ENCODE peak calls at places on chromosome 15, in eight cellular contexts. W is nephron progenitor cell, C is AG09309, P is prostate gland, A is HFFc6, N is esophagus squamous epithelium, V is astrocyte of the spinal cord, U is heart left ventricle. X is an unnamed sample.

GRCh38 chr15:25094066-25094465 is 139.3 kb downstream of the SNRPN start:
- DNase-seq in P (no peak), N (no peak), W (no peak), U (no peak), V (no peak), C (no peak), A (no peak), X (no peak)

GRCh38 chr15:71559098-71559497 is 251.3 kb upstream of the NR2E3 start:
- DNase-seq in C (peak), U (no peak), A (peak), W (no peak), P (no peak), N (no peak), V (peak), X (no peak)

GRCh38 chr15:72196409-72197044 is 1.1 kb downstream of the GRAMD2A start:
- DNase-seq in W (no peak), A (no peak), V (no peak), U (no peak), C (no peak), N (no peak), P (no peak), X (no peak)

GRCh38 chr15:74008901-74009300 is 14.4 kb downstream of the PML start:
- DNase-seq in V (no peak), C (no peak), A (no peak), U (no peak), N (no peak), W (no peak), P (no peak), X (no peak)

GRCh38 chr15:42306681-42307080 is 33.4 kb upstream of the TMEM87A start:
- DNase-seq in N (no peak), V (no peak), C (no peak), A (no peak), U (no peak), P (no peak), W (no peak), X (no peak)

GRCh38 chr15:61715082-61715481 is 345.2 kb downstream of the VPS13C start:
- DNase-seq in C (no peak), A (no peak), V (peak), W (no peak), N (no peak), U (no peak), P (no peak), X (no peak)

GRCh38 chr15:95451891-95452290 is 878.6 kb upstream of the NR2F2 start:
- DNase-seq in N (no peak), U (no peak), C (no peak), P (no peak), V (no peak), W (no peak), A (no peak), X (no peak)

GRCh38 chr15:49145651-49146609 is 9.5 kb downstream of the COPS2 start:
- DNase-seq in N (no peak), C (no peak), W (peak), P (peak), A (peak), U (peak), V (peak), X (no peak)

GRCh38 chr15:66625974-66626373 is 60.2 kb upstream of the LCTL start:
- DNase-seq in W (no peak), C (no peak), A (no peak), U (no peak), P (no peak), N (no peak), V (no peak), X (no peak)

GRCh38 chr15:31399544-31400171 is 73.0 kb downstream of the KLF13 start:
- DNase-seq in A (no peak), W (no peak), V (peak), U (peak), P (no peak), N (no peak), C (no peak), X (no peak)

GRCh38 chr15:32668942-32669341 is 27.4 kb downstream of the SCG5 start:
- DNase-seq in N (no peak), V (no peak), A (no peak), U (no peak), C (no peak), P (no peak), W (no peak), X (no peak)

GRCh38 chr15:84034831-84035753 is 200.5 kb upstream of the GOLGA6L4 start:
- DNase-seq in C (no peak), W (no peak), P (no peak), U (no peak), A (no peak), V (peak), N (no peak), X (no peak)

GRCh38 chr15:41281236-41281635 is 50.2 kb downstream of the CHP1 start:
- DNase-seq in C (peak), V (peak), N (no peak), P (no peak), W (no peak), U (no peak), A (peak), X (no peak)

GRCh38 chr15:31265090-31265870 is 61.4 kb upstream of the KLF13 start:
- DNase-seq in V (no peak), P (no peak), A (no peak), C (no peak), W (no peak), U (peak), N (no peak), X (peak)

GRCh38 chr15:98896802-98897732 is 110.5 kb downstream of the PGPEP1L start:
- DNase-seq in P (peak), W (no peak), A (peak), C (peak), U (no peak), N (no peak), V (peak), X (no peak)

GRCh38 chr15:70245932-70246622 is 148.4 kb upstream of the TLE3 start:
- DNase-seq in A (peak), U (no peak), P (no peak), C (no peak), W (no peak), N (no peak), V (peak), X (peak)

GRCh38 chr15:23518104-23518503 is 47.4 kb upstream of the MKRN3 start:
- DNase-seq in V (no peak), P (no peak), U (no peak), C (no peak), N (no peak), A (no peak), W (no peak), X (no peak)

GRCh38 chr15:85408270-85408746 is 27.9 kb downstream of the AKAP13 start:
- DNase-seq in C (no peak), A (no peak), N (no peak), W (no peak), U (no peak), P (no peak), V (no peak), X (no peak)

GRCh38 chr15:60994842-60995495 is 234.1 kb downstream of the RORA start:
- DNase-seq in N (no peak), P (no peak), V (no peak), U (peak), A (no peak), W (no peak), C (no peak), X (no peak)

GRCh38 chr15:73840771-73841170 is 32.6 kb upstream of the TBC1D21 start:
- DNase-seq in W (no peak), V (no peak), A (no peak), C (no peak), P (no peak), U (no peak), N (no peak), X (no peak)

GRCh38 chr15:60766391-60767128 is 287.6 kb upstream of the ICE2 start:
- DNase-seq in N (no peak), P (no peak), A (no peak), U (no peak), C (no peak), W (no peak), V (no peak), X (no peak)

GRCh38 chr15:43483306-43484128 is 9.4 kb downstream of the TP53BP1 start:
- DNase-seq in N (no peak), W (no peak), A (peak), V (no peak), C (no peak), U (no peak), P (no peak), X (no peak)

GRCh38 chr15:84731774-84732173 is 15.8 kb upstream of the SEC11A start:
- DNase-seq in N (no peak), W (no peak), A (peak), U (no peak), P (no peak), V (peak), C (peak), X (no peak)

GRCh38 chr15:27850961-27851636 is 248.0 kb downstream of the OCA2 start:
- DNase-seq in P (no peak), V (no peak), W (no peak), A (no peak), C (no peak), U (no peak), N (no peak), X (no peak)

GRCh38 chr15:28123408-28124023 is 24.4 kb upstream of the OCA2 start:
- DNase-seq in A (peak), P (peak), W (peak), N (no peak), C (no peak), V (peak), U (peak), X (peak)

GRCh38 chr15:47296911-47297310 is 420.4 kb upstream of the SEMA6D start:
- DNase-seq in V (no peak), W (no peak), U (no peak), C (no peak), P (no peak), A (no peak), N (no peak), X (no peak)

GRCh38 chr15:77181305-77182074 is 110.6 kb upstream of the TSPAN3 start:
- DNase-seq in W (no peak), A (no peak), C (no peak), U (no peak), V (no peak), P (no peak), N (no peak), X (peak)

GRCh38 chr15:47333758-47334157 is 383.5 kb upstream of the SEMA6D start:
- DNase-seq in A (no peak), U (no peak), V (no peak), C (no peak), N (no peak), P (no peak), W (no peak), X (no peak)

GRCh38 chr15:99616773-99617342 is 51.1 kb downstream of the MEF2A start:
- DNase-seq in U (no peak), A (no peak), C (no peak), N (no peak), W (no peak), P (no peak), V (no peak), X (no peak)

GRCh38 chr15:74873756-74874424 is 725 bp upstream of the SCAMP2 start:
- DNase-seq in W (peak), U (peak), A (no peak), V (no peak), C (no peak), P (no peak), N (no peak), X (no peak)

GRCh38 chr15:83430436-83430835 is 16.7 kb upstream of the SH3GL3 start:
- DNase-seq in C (no peak), U (no peak), N (no peak), P (no peak), A (no peak), W (no peak), V (no peak), X (no peak)

GRCh38 chr15:79455361-79455760 is 23.2 kb downstream of the MINAR1 start:
- DNase-seq in V (no peak), C (no peak), P (no peak), N (no peak), U (no peak), W (no peak), A (no peak), X (no peak)

GRCh38 chr15:74392402-74392876 is 25.0 kb upstream of the CYP11A1 start:
- DNase-seq in V (no peak), W (no peak), A (peak), C (no peak), U (no peak), N (no peak), P (no peak), X (no peak)

GRCh38 chr15:68526269-68526668 is 52.5 kb upstream of the CORO2B start:
- DNase-seq in V (peak), C (peak), N (no peak), W (no peak), U (no peak), P (no peak), A (peak), X (no peak)

DNA sequence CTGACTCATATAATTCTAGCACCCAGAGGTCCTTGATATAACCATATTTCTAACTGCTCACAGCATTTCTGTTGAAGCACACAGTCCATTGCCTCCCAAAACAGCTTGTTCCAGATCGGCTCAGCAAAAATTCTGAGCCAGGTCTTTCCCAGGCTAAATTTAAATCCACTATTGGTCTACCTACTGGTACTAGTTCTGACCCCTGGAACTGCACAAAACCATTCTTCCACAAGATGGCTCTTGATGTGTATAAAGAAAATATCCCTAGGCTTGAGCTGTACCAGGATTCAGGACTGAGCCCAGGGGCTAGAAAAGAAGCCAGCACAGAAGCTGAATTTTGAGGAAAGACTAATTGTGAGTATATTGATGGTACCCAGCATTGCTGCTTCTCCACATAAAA is 75.4 kb upstream of the ABHD17C start:
- DNase-seq in A (peak), N (no peak), V (no peak), P (no peak), W (no peak), U (no peak), C (no peak), X (no peak)
- TF ChIP-seq CTCF in A (peak), N (no peak), V (peak), P (no peak), W (no peak), U (peak), C (peak), X (no peak)

DNA sequence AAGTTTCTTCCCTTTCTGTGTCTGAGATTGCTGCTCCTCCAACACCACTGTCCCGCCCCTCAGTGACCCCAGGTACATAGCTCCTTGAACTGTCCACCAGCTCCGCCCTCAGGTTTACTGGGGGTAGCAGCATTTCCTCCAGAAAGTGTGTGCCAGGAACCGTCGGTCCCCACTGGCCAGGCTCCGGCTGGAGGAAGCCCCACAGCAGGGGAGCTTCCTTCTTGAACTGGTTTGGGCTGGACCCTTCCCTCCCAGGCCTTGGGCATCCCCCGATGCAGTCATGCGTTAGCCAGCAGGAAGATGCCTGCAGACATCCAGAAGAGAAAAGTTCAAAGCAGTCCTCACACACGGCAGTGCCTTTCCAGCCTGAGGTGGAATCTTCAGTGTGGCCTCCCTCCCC is 19.7 kb downstream of the PAK6 start:
- DNase-seq in A (no peak), C (no peak), W (no peak), V (peak), N (no peak), U (no peak), P (no peak), X (no peak)
- TF ChIP-seq CTCF in A (no peak), C (no peak), W (no peak), V (no peak), N (no peak), U (no peak), P (no peak), X (no peak)

DNA sequence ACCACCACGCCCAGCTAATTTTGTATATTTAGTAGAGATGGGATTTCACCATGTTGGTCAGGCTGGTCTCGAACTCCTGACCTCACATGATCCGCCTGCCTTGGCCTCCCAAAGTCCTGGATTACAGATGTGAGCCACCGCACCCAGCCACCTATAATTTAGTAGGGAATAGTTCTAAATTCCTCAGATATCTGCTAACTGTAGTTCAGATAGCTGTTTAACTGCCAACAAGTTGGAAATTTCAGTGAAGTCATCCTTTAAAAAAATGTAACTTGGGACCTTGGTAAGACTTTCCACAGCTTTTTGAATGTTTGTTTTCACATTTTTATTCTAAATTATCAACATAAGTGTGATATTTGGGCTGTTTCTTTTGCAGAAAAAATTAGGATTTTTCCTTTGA is 34.1 kb downstream of the USP8 start:
- DNase-seq in N (no peak), P (no peak), W (no peak), A (no peak), V (no peak), C (no peak), U (no peak), X (no peak)
- TF ChIP-seq CTCF in N (no peak), P (no peak), W (no peak), A (no peak), V (no peak), C (no peak), U (no peak), X (no peak)

GRCh38 chr15:92091155-92091734 is 237.7 kb downstream of the SLCO3A1 start:
- DNase-seq in C (no peak), N (no peak), A (no peak), V (no peak), W (peak), U (no peak), P (peak), X (no peak)
- TF ChIP-seq CTCF in C (peak), N (no peak), A (peak), V (peak), W (peak), U (peak), P (peak), X (peak)

GRCh38 chr15:37291920-37292319 is 191.6 kb upstream of the MEIS2 start:
- DNase-seq in U (no peak), N (no peak), V (no peak), P (no peak), C (no peak), A (no peak), W (no peak), X (no peak)

GRCh38 chr15:37289109-37289765 is 188.9 kb upstream of the MEIS2 start:
- DNase-seq in P (no peak), A (peak), U (no peak), V (no peak), N (no peak), W (peak), C (no peak), X (no peak)
- TF ChIP-seq CTCF in P (no peak), A (peak), U (no peak), V (peak), N (no peak), W (peak), C (no peak), X (no peak)

DNA sequence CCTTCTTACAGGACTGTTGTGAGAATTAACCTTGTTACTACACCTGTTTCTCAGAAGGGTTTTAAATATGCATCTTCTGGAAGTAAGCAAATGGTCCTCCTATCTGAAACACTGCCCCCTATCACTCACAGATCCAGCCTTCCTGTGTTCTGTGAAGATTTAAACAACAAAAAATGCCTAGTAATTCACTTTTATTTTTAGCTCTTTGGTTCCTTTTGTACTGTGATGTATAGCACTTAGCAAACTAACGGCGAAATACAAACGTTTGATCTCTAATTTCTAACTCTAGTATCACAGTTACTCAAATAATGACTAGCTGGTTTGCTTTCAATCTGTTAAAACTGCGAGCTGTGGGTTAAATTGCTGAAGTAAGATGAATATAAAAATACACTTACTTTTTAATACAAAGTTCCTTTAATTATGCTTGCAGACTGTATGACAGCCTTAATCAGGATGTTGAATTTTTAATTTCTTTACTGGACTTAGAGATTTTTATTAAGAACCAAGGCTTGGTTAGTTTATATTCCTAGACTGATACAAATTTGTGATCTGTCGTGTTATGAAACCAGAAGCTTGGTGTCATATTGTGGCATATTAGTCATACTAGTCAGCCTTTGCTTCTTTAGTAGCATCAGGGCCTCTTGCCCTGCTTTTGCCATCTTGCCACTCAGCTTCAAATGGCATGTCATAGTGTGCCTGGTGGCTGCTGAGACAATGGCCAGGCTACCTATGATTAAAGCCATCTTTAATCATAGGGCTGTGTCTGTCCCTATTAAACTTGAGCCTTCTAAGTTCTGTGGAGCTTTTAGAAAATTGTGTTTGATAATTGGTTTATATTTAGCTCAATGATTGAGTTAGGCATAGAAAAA is 9.2 kb downstream of the EIF3J start:
- DNase-seq in W (no peak), A (peak), V (peak), P (no peak), U (no peak), C (no peak), N (no peak), X (no peak)
- TF ChIP-seq CTCF in W (no peak), A (peak), V (peak), P (no peak), U (no peak), C (peak), N (no peak), X (peak)

GRCh38 chr15:63818191-63818590 is 15.6 kb downstream of the HERC1 start:
- DNase-seq in U (no peak), N (no peak), V (peak), C (no peak), W (no peak), P (no peak), A (no peak), X (no peak)
- TF ChIP-seq CTCF in U (no peak), N (no peak), V (no peak), C (no peak), W (no peak), P (no peak), A (no peak), X (no peak)